ENCODE peak calls at places on chromosome 15, in five cellular contexts. B is WTC11, X is HepG2, O is H1, W is GM12878. L is an unnamed sample.

GRCh38 chr15:39499151-39499550 is 81.7 kb upstream of the THBS1 start:
- DNase-seq in O (no peak), X (no peak), W (no peak), B (no peak), L (no peak)

GRCh38 chr15:39511915-39512260 is 69.0 kb upstream of the THBS1 start:
- DNase-seq in W (no peak), O (no peak), B (no peak), X (no peak), L (no peak)

GRCh38 chr15:31488437-31489204 is 162.0 kb downstream of the KLF13 start:
- DNase-seq in X (peak; percentile 64), B (peak; percentile 53), O (peak; percentile 66), W (peak; percentile 78), L (peak; percentile 81)

GRCh38 chr15:39625856-39626255 is 45.0 kb downstream of the THBS1 start:
- DNase-seq in B (no peak), W (no peak), X (no peak), O (no peak), L (no peak)

GRCh38 chr15:36468746-36469145 is 110.7 kb upstream of the CDIN1 start:
- DNase-seq in X (no peak), B (no peak), O (no peak), W (no peak), L (no peak)

GRCh38 chr15:75114796-75115195 is 86.9 kb upstream of the C15orf39 start:
- DNase-seq in O (no peak), B (no peak), X (no peak), W (no peak), L (no peak)

GRCh38 chr15:35302340-35302739 is 217.2 kb upstream of the NANOGP8 start:
- DNase-seq in B (no peak), X (no peak), W (no peak), O (no peak), L (no peak)

GRCh38 chr15:99547474-99547873 is 18.3 kb upstream of the MEF2A start:
- DNase-seq in O (no peak), W (no peak), B (no peak), X (no peak), L (no peak)

GRCh38 chr15:57647791-57648130 is 56.1 kb downstream of the MYZAP start:
- DNase-seq in W (no peak), O (no peak), X (no peak), B (no peak), L (no peak)

GRCh38 chr15:62790531-62790930 is 252.0 kb upstream of the TPM1 start:
- DNase-seq in B (no peak), X (no peak), O (no peak), W (no peak), L (no peak)

GRCh38 chr15:62569460-62570404 is 404.6 kb upstream of the C2CD4B start:
- DNase-seq in O (no peak), X (peak; percentile 97), B (no peak), W (no peak), L (no peak)

GRCh38 chr15:61527836-61528589 is 298.9 kb upstream of the RORA start:
- DNase-seq in X (no peak), O (no peak), W (peak; percentile 8), B (no peak), L (no peak)

GRCh38 chr15:66139816-66140215 is 113.7 kb downstream of the MEGF11 start:
- DNase-seq in B (no peak), O (no peak), W (no peak), X (no peak), L (no peak)

GRCh38 chr15:78301326-78301725 is 1.9 kb upstream of the SKIC8 start:
- DNase-seq in B (no peak), W (peak; percentile 45), X (no peak), O (no peak), L (no peak)

DNA sequence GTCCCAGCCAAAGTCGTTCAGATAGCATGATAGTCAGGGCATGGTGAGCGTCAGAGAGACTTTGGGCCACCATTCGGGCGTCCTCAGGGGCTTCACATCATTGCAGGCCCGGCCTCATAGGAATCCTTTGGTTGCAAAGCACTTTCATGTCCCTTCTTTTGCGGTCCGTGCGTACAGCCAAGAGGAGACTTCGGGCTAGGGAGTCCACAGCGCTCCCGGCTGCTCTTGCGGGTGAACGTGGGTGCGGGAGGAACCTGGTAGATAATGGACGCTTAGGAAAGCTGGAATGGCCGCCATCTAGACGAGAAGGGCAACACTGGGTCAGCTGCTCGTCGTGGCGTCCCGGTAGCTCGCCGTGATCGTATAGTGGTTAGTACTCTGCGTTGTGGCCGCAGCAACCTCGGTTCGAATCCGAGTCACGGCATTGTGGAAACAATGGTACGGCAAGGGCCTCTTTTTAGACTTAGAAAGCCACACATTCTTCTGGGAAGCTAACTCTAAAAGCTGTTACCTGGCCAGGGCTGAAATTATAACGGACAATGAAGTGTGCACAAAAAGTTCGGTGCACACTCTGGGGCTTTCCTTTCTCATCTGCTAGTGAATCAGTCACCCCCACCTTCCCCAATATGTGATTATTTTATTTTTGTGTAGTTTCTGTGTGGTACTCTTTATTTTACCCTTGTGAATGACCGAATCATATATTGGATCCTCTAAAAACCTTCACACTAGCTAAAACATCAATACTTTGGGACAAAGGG is 13.2 kb upstream of the SHF start:
- DNase-seq in X (peak; percentile 78), B (peak; percentile 93), O (no peak), W (peak; percentile 75), L (peak; percentile 91)
- TF ChIP-seq ATF2 in X (peak; percentile 51), B (no peak), O (peak; percentile 58), W (no peak), L (no peak)

GRCh38 chr15:32861741-32862140 is 143.9 kb downstream of the GREM1 start:
- DNase-seq in W (no peak), O (no peak), X (no peak), B (peak; percentile 26), L (no peak)
- TF ChIP-seq SP1 in W (no peak), O (no peak), X (no peak), B (no peak), L (no peak)

DNA sequence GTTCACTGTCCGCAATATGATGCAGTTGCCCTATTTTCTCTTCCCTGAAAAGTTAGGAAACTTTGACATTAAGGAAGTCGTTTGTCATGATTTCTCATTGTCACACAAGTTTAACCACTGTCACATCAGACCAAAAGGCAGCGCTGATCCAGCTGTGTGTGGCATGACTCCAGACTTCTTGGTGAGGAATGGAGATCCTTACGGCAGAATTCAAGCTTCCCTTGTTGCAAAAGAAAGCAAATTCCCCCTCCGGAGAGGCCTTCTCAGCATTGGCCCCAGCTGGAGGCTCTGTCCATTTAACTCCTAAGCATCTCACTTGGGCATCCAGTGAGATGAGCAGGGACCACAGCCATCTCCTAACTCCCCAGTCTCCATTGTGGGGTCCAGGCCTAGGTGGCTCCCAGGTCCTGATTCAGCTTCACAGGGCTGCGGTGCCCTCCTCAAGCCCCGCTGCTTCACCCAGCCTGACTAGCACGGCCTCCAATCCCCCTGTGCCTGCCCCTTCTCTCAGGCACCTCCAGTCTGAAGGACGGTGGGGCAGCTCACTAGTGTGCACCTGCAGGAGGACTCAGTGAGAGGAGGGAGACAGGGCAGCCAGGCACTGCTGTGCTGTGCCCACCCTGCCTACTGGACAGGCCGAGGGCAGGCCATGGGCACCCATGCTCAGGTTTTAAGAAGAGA is 159.5 kb downstream of the CHSY1 start:
- DNase-seq in W (no peak), O (no peak), X (no peak), B (no peak), L (no peak)
- TF ChIP-seq ATF2 in W (no peak), O (no peak), X (no peak), B (no peak), L (no peak)

GRCh38 chr15:56244811-56245576 is 1.3 kb upstream of the RFX7 start:
- DNase-seq in B (no peak), O (no peak), W (no peak), X (peak; percentile 85), L (peak; percentile 58)
- TF ChIP-seq SP1 in B (no peak), O (no peak), W (no peak), X (no peak), L (no peak)

GRCh38 chr15:64052925-64053491 is 6.7 kb upstream of the DAPK2 start:
- DNase-seq in W (no peak), B (no peak), O (no peak), X (no peak), L (no peak)
- TF ChIP-seq ATF2 in W (no peak), B (no peak), O (no peak), X (no peak), L (no peak)

GRCh38 chr15:80577552-80578205 is 117.4 kb upstream of the ABHD17C start:
- DNase-seq in O (no peak), X (no peak), B (no peak), W (no peak), L (no peak)
- TF ChIP-seq SP1 in O (no peak), X (no peak), B (no peak), W (no peak), L (no peak)

DNA sequence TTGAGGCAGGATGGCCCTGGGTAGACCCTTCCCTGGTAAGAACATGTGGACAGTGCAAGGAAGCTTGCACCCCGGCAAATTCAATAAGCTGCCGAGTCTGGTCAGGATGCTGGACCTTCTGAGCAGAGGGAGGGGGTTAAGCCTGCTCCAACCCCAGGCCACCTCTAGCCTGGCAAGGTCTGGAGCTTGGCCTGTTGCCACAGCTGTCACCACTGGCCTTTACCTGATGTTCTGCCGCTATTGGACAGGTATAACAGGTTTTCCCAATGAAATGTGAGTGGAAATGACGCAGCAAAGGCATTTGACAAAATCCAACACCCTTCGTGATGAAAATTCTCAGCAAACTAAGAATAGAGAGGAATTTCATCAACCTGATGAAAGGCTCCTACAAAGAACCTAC is 699 bp upstream of the MESP1 start:
- DNase-seq in B (no peak), W (no peak), O (no peak), X (no peak), L (no peak)
- TF ChIP-seq ATF2 in B (no peak), W (no peak), O (no peak), X (no peak), L (no peak)

GRCh38 chr15:101225658-101226057 is 26.2 kb downstream of the CHSY1 start:
- DNase-seq in B (no peak), O (no peak), X (no peak), W (no peak), L (no peak)
- TF ChIP-seq SP1 in B (no peak), O (no peak), X (no peak), W (no peak), L (no peak)

DNA sequence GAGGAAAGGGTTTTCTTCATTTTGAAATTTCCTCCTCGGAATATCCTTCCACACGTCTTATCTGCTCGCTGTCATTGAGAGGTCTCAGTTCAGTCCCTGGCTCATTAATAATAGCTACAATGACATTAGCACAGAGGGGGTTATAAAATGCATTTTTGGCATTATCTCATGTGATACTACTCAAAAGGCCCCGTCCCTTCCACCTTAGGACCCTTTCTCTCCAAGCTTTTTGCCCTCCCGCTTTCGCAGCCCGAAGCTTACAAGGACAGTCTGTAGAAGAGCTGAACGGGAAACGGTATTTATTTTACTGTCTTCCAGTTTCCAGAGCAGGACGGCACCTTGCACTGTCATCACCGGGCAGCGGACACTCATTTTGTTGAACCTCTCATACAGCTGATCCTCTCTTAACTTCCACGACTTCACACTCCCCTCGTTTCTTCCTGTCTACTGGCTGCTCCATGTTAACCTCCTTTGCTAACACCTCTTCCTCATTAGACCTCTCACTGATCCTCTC is 5.6 kb upstream of the PLEKHO2 start:
- DNase-seq in B (no peak), W (no peak), X (no peak), O (no peak), L (no peak)
- TF ChIP-seq ATF2 in B (no peak), W (no peak), X (no peak), O (no peak), L (no peak)

DNA sequence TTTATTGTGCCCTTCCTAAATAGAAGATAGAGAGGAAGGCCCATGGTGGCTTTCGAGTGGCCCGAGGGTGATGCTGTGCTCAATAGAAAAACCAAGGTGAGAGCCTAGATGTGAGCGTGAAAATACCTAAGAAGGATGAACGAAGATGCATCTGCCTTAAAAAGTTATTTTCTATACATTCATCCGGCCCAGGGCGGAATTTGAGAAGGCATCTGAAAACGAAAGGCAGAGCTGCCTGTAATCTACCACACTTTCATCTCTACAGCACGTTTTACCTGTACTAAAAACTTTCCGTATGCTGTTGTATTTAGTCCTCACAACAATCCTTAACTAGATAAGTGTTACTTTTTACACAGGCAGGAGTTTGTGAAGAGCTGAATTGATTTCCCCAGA is 1.4 kb downstream of the DUT start:
- DNase-seq in O (no peak), W (no peak), B (no peak), X (no peak), L (no peak)
- TF ChIP-seq SP1 in O (no peak), W (no peak), B (no peak), X (no peak), L (no peak)

L was measured in K562.